ENCODE peak calls at places on chromosomes 12 and 14, in six cellular contexts. K, A, L, O, G and F are unnamed samples.

GRCh38 chr14:79734151-79734550 is 477.2 kb downstream of the DIO2 start:
- DNase-seq in K (no peak), G (no peak), A (no peak), O (no peak), L (no peak), F (no peak)

GRCh38 chr12:45407188-45407850 is 191.4 kb downstream of the ANO6 start:
- DNase-seq in G (no peak), O (no peak), L (no peak), A (peak; percentile 83), K (peak; percentile 24), F (no peak)

GRCh38 chr14:24952851-24953666 is 96.9 kb downstream of the STXBP6 start:
- DNase-seq in K (no peak), G (no peak), O (no peak), L (peak; percentile 64), A (peak; percentile 26), F (no peak)

GRCh38 chr14:75156901-75157300 is 19.5 kb downstream of the TMED10 start:
- DNase-seq in A (no peak), O (no peak), G (peak; percentile 57), K (no peak), L (no peak), F (no peak)

GRCh38 chr14:75389679-75390078 is 38.1 kb upstream of the JDP2 start:
- DNase-seq in A (peak; percentile 17), G (no peak), O (no peak), K (peak; percentile 57), L (no peak), F (no peak)

GRCh38 chr12:124386059-124386458 is 91.2 kb downstream of the RFLNA start:
- DNase-seq in O (no peak), G (peak; percentile 86), K (peak; percentile 53), L (no peak), A (no peak), F (no peak)

GRCh38 chr14:60245316-60246177 is 3.5 kb upstream of the PPM1A start:
- DNase-seq in L (no peak), G (no peak), A (no peak), K (no peak), O (no peak), F (no peak)

GRCh38 chr12:52347546-52348510 is 19.5 kb downstream of the KRT85 start:
- DNase-seq in G (no peak), L (no peak), A (no peak), O (no peak), K (no peak), F (no peak)

GRCh38 chr14:90585106-90585505 is 188.3 kb downstream of the CALM1 start:
- DNase-seq in O (no peak), G (no peak), K (no peak), L (no peak), A (no peak), F (no peak)

GRCh38 chr12:96212456-96213375 is 18.5 kb downstream of the ELK3 start:
- DNase-seq in L (no peak), G (no peak), A (no peak), O (no peak), K (no peak), F (no peak)

GRCh38 chr14:53356361-53357150 is 203.4 kb upstream of the DDHD1 start:
- DNase-seq in G (peak; percentile 69), L (peak; percentile 34), O (no peak), A (peak; percentile 44), K (peak; percentile 8), F (no peak)

GRCh38 chr14:25537846-25538455 is 488.0 kb upstream of the STXBP6 start:
- DNase-seq in K (no peak), G (peak; percentile 3), O (peak; percentile 27), L (peak; percentile 70), A (no peak), F (peak; percentile 31)

GRCh38 chr12:127182018-127182417 is 1085.0 kb upstream of the TMEM132C start:
- DNase-seq in G (no peak), K (no peak), L (no peak), A (no peak), O (no peak), F (no peak)

GRCh38 chr12:64609543-64610091 is 678 bp upstream of the RASSF3 start:
- DNase-seq in L (no peak), O (peak; percentile 49), A (peak; percentile 20), G (peak; percentile 49), K (peak; percentile 60), F (no peak)

GRCh38 chr12:11886339-11886738 is 184.4 kb upstream of the BCL2L14 start:
- DNase-seq in O (no peak), A (no peak), G (peak; percentile 66), K (no peak), L (no peak), F (no peak)

GRCh38 chr12:106759526-106760183 is 14.8 kb upstream of the RIC8B start:
- DNase-seq in L (no peak), G (no peak), A (no peak), O (no peak), K (no peak), F (no peak)

GRCh38 chr12:23810327-23810902 is 139.1 kb downstream of the SOX5 start:
- DNase-seq in A (no peak), L (no peak), G (no peak), K (no peak), O (no peak), F (no peak)

GRCh38 chr12:51160814-51161459 is 12.0 kb downstream of the TFCP2 start:
- DNase-seq in O (no peak), A (no peak), L (no peak), G (no peak), K (peak; percentile 83), F (no peak)

GRCh38 chr12:119594399-119594730 is 791 bp downstream of the TMEM233 start:
- DNase-seq in A (no peak), G (no peak), O (peak; percentile 11), K (no peak), L (peak; percentile 47), F (no peak)

DNA sequence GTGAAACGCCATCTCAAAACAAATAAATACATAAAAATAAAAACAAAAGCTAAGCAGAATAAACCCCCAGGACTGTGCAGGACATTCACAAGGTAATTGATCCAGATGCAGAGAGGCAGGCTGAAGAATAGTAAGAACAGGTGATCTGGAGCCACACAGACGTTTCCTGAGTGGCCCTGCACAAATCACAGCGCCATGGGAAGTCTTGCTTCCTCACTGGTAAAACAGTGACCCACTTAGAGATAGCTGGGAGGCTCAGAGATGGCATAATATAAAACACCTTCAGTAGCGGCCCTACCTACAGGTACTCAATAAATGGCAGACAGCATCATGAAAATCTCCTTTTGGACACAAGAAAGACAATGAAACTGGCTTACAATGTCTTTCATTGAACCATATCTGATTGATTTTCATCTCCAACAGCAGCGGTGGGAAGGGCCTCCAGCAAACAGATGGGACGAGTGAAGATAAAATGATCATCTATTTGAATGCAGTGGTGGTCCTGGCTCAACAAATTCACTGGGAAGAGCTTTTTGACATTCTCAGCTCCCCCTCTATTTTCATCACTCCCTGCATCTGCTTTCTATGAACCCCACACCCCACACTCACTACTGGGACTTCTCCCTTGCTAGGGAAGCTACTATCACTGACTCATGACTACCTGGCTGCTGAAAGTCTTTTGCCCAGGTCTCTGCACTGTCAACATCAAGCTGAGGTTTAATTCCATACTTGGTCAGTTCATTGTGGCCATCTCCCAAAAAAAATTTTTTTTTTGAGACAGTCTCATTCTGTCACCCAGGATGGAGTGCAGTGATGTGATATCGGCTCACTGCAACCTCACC is 63.8 kb downstream of the FOXN3 start:
- DNase-seq in K (no peak), L (no peak), O (no peak), G (no peak), A (no peak), F (no peak)
- H3K4me1 ChIP-seq in K (peaks cover 3% of the 10 kb centered on the region), L (peaks cover 35% of the 10 kb centered on the region), O (peaks cover 14% of the 10 kb centered on the region), G (peaks cover 10% of the 10 kb centered on the region), A (peaks cover 16% of the 10 kb centered on the region), F (peaks cover 33% of the 10 kb centered on the region)

GRCh38 chr12:67988600-67988999 is 647 bp upstream of the IFNG-AS1 start:
- DNase-seq in L (no peak), G (no peak), K (no peak), O (peak; percentile 12), A (no peak), F (no peak)

GRCh38 chr12:67991158-67991557 is 1.9 kb downstream of the IFNG-AS1 start:
- DNase-seq in A (no peak), L (no peak), K (no peak), G (no peak), O (no peak), F (no peak)

GRCh38 chr12:67986632-67987031 is 2.6 kb upstream of the IFNG-AS1 start:
- DNase-seq in G (no peak), L (no peak), K (peak; percentile 60), O (no peak), A (peak; percentile 15), F (no peak)

GRCh38 chr12:67993143-67993542 is 3.9 kb downstream of the IFNG-AS1 start:
- DNase-seq in L (no peak), K (no peak), O (no peak), A (no peak), G (no peak), F (no peak)

GRCh38 chr12:67989184-67989965 is at the start of gene IFNG-AS1:
- DNase-seq in A (no peak), G (no peak), L (no peak), K (no peak), O (no peak), F (no peak)
- H2AFZ ChIP-seq in A (no peak within 1 kb of the TSS), G (no peak within 1 kb of the TSS), L (no peak within 1 kb of the TSS), K (no peak within 1 kb of the TSS), O (no peak within 1 kb of the TSS), F (no peak within 1 kb of the TSS)

GRCh38 chr14:58863576-58864345 is 226.0 kb downstream of the DACT1 start:
- DNase-seq in O (no peak), G (no peak), A (peak; percentile 18), K (peak; percentile 26), L (no peak), F (no peak)

GRCh38 chr14:58864751-58865519 is 227.2 kb downstream of the DACT1 start:
- DNase-seq in A (peak; percentile 82), G (peak; percentile 24), K (peak; percentile 70), L (no peak), O (no peak), F (no peak)

GRCh38 chr14:58865520-58866281 is 227.9 kb downstream of the DACT1 start:
- DNase-seq in A (peak; percentile 78), L (no peak), K (peak; percentile 9), G (peak; percentile 60), O (no peak), F (no peak)

GRCh38 chr14:58862421-58862820 is 224.7 kb downstream of the DACT1 start:
- DNase-seq in O (no peak), G (no peak), L (no peak), K (no peak), A (no peak), F (no peak)

DNA sequence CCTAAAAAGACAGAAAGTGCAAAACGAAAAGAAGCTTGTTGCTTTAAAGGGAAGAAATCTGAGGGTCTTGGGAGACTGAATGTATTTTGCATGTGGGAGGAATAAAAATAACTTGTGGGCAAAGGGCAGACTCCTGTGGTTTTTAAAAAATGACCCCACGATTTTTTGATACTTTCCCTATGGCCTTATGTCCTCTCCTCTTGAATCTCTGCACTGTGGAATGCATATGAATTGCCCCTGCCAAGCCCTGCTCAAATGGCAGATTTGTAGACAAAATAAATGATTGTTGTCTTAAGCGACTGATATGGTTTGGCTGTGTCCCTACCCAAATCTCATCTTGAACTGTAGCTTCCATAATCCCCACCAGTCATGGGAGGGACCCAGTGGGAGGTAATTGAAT is 223.8 kb downstream of the DACT1 start:
- DNase-seq in O (no peak), A (no peak), L (no peak), K (no peak), G (no peak), F (no peak)
- H4K91ac ChIP-seq in O (no peak overlapping the region), A (no peak overlapping the region), L (no peak overlapping the region), K (no peak overlapping the region), G (no peak overlapping the region), F (no peak overlapping the region)

DNA sequence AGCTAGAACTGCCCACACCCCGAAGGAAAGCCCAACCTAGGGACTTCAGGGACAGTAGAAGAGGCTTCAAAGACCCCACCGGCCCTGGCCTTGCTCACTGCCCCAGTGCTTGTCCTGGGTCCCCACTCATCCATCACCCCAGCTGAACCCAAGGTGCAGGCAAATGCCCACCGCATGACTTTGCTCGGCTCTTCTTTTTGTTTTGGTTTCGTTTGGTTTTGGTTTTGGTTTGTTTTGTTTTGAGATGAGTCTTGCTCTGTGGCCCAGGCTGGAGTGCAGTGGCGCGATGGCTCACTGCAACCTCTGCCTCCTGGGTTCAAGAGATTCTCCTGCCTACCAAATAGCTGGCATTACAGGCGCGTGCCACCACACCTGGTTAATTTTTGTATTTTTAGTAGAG is 9.0 kb downstream of the CCDC85C start:
- DNase-seq in L (no peak), A (no peak), O (no peak), K (no peak), G (no peak), F (no peak)
- H3K4me1 ChIP-seq in L (peaks cover 2% of the 10 kb centered on the region), A (peaks cover 19% of the 10 kb centered on the region), O (peaks cover 33% of the 10 kb centered on the region), K (peaks cover 21% of the 10 kb centered on the region), G (peaks cover 5% of the 10 kb centered on the region), F (no peaks in the 10 kb centered on the region)